ENCODE peak calls at places on chromosomes 7 and 10, in seven cellular contexts. D, L, O, G, Q, E and M are unnamed samples.

GRCh38 chr7:30278386-30278785 is 6.0 kb upstream of the ZNRF2 start:
- ATAC-seq in D (no peak), L (peak), O (peak), G (no peak), Q (no peak), E (peak), M (no peak)

GRCh38 chr7:20407585-20408466 is 77.1 kb downstream of the ITGB8 start:
- ATAC-seq in D (peak), L (peak), O (no peak), G (no peak), Q (no peak), E (peak), M (peak)

GRCh38 chr10:130607386-130607785 is 471.2 kb downstream of the GLRX3 start:
- ATAC-seq in D (no peak), L (no peak), O (no peak), G (no peak), Q (no peak), E (no peak), M (no peak)

GRCh38 chr10:90845726-90846125 is 12.1 kb downstream of the HTR7 start:
- ATAC-seq in D (no peak), L (no peak), O (no peak), G (no peak), Q (no peak), E (no peak), M (no peak)

GRCh38 chr7:2572101-2572842 is 13.5 kb downstream of the IQCE start:
- ATAC-seq in D (peak), L (no peak), O (peak), G (no peak), Q (no peak), E (peak), M (no peak)

GRCh38 chr10:97190452-97190851 is 4.7 kb upstream of the SLIT1 start:
- ATAC-seq in D (no peak), L (no peak), O (no peak), G (no peak), Q (no peak), E (no peak), M (no peak)

GRCh38 chr10:122492955-122493597 is 31.7 kb downstream of the HTRA1 start:
- ATAC-seq in D (peak), L (peak), O (no peak), G (no peak), Q (no peak), E (peak), M (peak)

GRCh38 chr7:133714654-133715053 is 412.5 kb upstream of the LRGUK start:
- ATAC-seq in D (no peak), L (no peak), O (no peak), G (no peak), Q (no peak), E (no peak), M (no peak)

GRCh38 chr7:100171840-100172239 is 3.4 kb upstream of the GAL3ST4 start:
- ATAC-seq in D (no peak), L (no peak), O (no peak), G (no peak), Q (peak), E (no peak), M (no peak)

GRCh38 chr10:11604742-11605650 is 6.5 kb downstream of the USP6NL start:
- ATAC-seq in D (peak), L (peak), O (peak), G (peak), Q (no peak), E (no peak), M (no peak)

GRCh38 chr10:60849762-60850161 is 71.5 kb downstream of the CDK1 start:
- ATAC-seq in D (no peak), L (no peak), O (peak), G (no peak), Q (no peak), E (no peak), M (no peak)

GRCh38 chr10:124211921-124212320 is 118.5 kb upstream of the CHST15 start:
- ATAC-seq in D (no peak), L (no peak), O (no peak), G (no peak), Q (no peak), E (no peak), M (no peak)

GRCh38 chr7:28539289-28539981 is 127.1 kb downstream of the CREB5 start:
- ATAC-seq in D (no peak), L (no peak), O (no peak), G (peak), Q (no peak), E (no peak), M (no peak)

GRCh38 chr10:613217-613616 is 76.3 kb downstream of the DIP2C start:
- ATAC-seq in D (no peak), L (peak), O (no peak), G (no peak), Q (no peak), E (peak), M (peak)

GRCh38 chr7:91263359-91264082 is 712 bp upstream of the FZD1 start:
- ATAC-seq in D (peak), L (peak), O (peak), G (no peak), Q (no peak), E (peak), M (no peak)

GRCh38 chr7:5679741-5680473 is 101.6 kb downstream of the RNF216 start:
- ATAC-seq in D (no peak), L (peak), O (peak), G (peak), Q (no peak), E (peak), M (peak)

GRCh38 chr7:115359119-115359518 is 437.2 kb downstream of the MDFIC start:
- ATAC-seq in D (no peak), L (no peak), O (no peak), G (peak), Q (no peak), E (no peak), M (no peak)

GRCh38 chr10:27258838-27259532 is 18.4 kb upstream of the ACBD5 start:
- ATAC-seq in D (peak), L (peak), O (peak), G (peak), Q (peak), E (peak), M (peak)

GRCh38 chr7:139582130-139582650 is 58.7 kb downstream of the CLEC2L start:
- ATAC-seq in D (no peak), L (no peak), O (no peak), G (no peak), Q (no peak), E (no peak), M (no peak)

GRCh38 chr7:128106840-128107239 is 75.6 kb upstream of the LRRC4 start:
- ATAC-seq in D (no peak), L (no peak), O (no peak), G (no peak), Q (no peak), E (no peak), M (no peak)

GRCh38 chr10:69467928-69468770 is 16.9 kb downstream of the TSPAN15 start:
- ATAC-seq in D (no peak), L (no peak), O (no peak), G (no peak), Q (no peak), E (no peak), M (no peak)

GRCh38 chr10:63241898-63242297 is 108.8 kb downstream of the NRBF2 start:
- ATAC-seq in D (no peak), L (no peak), O (peak), G (peak), Q (no peak), E (no peak), M (no peak)

GRCh38 chr10:70381491-70382421 is 669 bp downstream of the LRRC20 start:
- ATAC-seq in D (peak), L (peak), O (peak), G (peak), Q (peak), E (peak), M (peak)

GRCh38 chr10:109914966-109915365 is 8.3 kb downstream of the XPNPEP1 start:
- ATAC-seq in D (peak), L (peak), O (peak), G (peak), Q (peak), E (peak), M (no peak)

GRCh38 chr7:36663481-36663880 is 60.8 kb downstream of the AOAH start:
- ATAC-seq in D (no peak), L (no peak), O (no peak), G (no peak), Q (no peak), E (no peak), M (no peak)

GRCh38 chr7:136911362-136911761 is 42.9 kb downstream of the CHRM2 start:
- ATAC-seq in D (peak), L (no peak), O (no peak), G (no peak), Q (no peak), E (no peak), M (no peak)

GRCh38 chr7:39085590-39086049 is 107.9 kb downstream of the POU6F2 start:
- ATAC-seq in D (no peak), L (peak), O (no peak), G (no peak), Q (no peak), E (no peak), M (no peak)

GRCh38 chr7:26492816-26493215 is 201.2 kb downstream of the SNX10 start:
- ATAC-seq in D (no peak), L (no peak), O (no peak), G (no peak), Q (no peak), E (no peak), M (no peak)

GRCh38 chr10:83089335-83089734 is 1050.0 kb upstream of the GHITM start:
- ATAC-seq in D (no peak), L (no peak), O (no peak), G (no peak), Q (no peak), E (no peak), M (no peak)

GRCh38 chr10:46540412-46541016 is 15.9 kb downstream of the GPRIN2 start:
- ATAC-seq in D (peak), L (peak), O (no peak), G (no peak), Q (no peak), E (peak), M (no peak)

GRCh38 chr10:108904163-108904878 is 1019.0 kb downstream of the XPNPEP1 start:
- ATAC-seq in D (no peak), L (no peak), O (peak), G (no peak), Q (no peak), E (no peak), M (peak)

GRCh38 chr10:123147635-123148413 is at the start of gene HMX2:
- ATAC-seq in D (no peak), L (no peak), O (no peak), G (peak), Q (peak), E (no peak), M (no peak)

GRCh38 chr7:101960985-101961708 is 143.7 kb downstream of the CUX1 start:
- ATAC-seq in D (no peak), L (no peak), O (peak), G (no peak), Q (no peak), E (no peak), M (no peak)

GRCh38 chr10:72019085-72019876 is 55.1 kb downstream of the CHST3 start:
- ATAC-seq in D (no peak), L (no peak), O (no peak), G (no peak), Q (no peak), E (no peak), M (no peak)

GRCh38 chr10:61023053-61023452 is 79.1 kb upstream of the RHOBTB1 start:
- ATAC-seq in D (no peak), L (no peak), O (peak), G (no peak), Q (no peak), E (no peak), M (no peak)

GRCh38 chr7:79702116-79702515 is 248.6 kb upstream of the MAGI2 start:
- ATAC-seq in D (peak), L (no peak), O (no peak), G (no peak), Q (no peak), E (no peak), M (no peak)

GRCh38 chr10:4333474-4333894 is 492.5 kb upstream of the AKR1E2 start:
- ATAC-seq in D (no peak), L (no peak), O (no peak), G (no peak), Q (no peak), E (no peak), M (no peak)
- H3K4me3 ChIP-seq in D (no peak), L (no peak), O (no peak), G (no peak), Q (no peak), E (no peak), M (no peak)

DNA sequence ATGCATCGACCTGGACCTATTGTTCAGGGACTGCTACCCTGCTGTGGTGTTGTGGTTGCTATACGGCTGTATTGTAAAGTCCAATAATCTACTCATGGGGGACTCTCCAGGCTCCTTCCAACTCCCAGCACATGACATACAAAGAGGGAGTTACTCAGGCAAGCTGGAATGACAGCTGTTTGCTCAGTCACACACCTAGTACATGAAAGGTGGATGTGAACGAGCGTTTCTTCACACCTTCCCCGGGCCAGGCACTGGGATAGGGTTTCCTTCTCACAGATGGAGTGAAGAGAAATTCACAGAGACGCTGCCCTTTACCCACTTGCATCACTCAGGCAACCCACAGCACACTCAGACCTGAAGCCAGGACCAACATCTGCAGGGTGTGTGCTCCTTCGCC is 215.7 kb downstream of the TNS3 start:
- ATAC-seq in D (no peak), L (no peak), O (no peak), G (no peak), Q (peak), E (no peak), M (no peak)
- H3K4me3 ChIP-seq in D (no peak), L (no peak), O (no peak), G (no peak), Q (no peak), E (no peak), M (no peak)

GRCh38 chr10:35353805-35354204 is 17.5 kb downstream of the CCNY start:
- ATAC-seq in D (no peak), L (no peak), O (no peak), G (peak), Q (no peak), E (no peak), M (no peak)
- H3K4me3 ChIP-seq in D (no peak), L (no peak), O (no peak), G (no peak), Q (no peak), E (no peak), M (no peak)

GRCh38 chr10:100731603-100732596 is 13.5 kb upstream of the PAX2 start:
- ATAC-seq in D (no peak), L (no peak), O (no peak), G (peak), Q (peak), E (no peak), M (no peak)

GRCh38 chr10:100729877-100730738 is 15.3 kb upstream of the PAX2 start:
- ATAC-seq in D (no peak), L (no peak), O (no peak), G (no peak), Q (peak), E (no peak), M (no peak)

GRCh38 chr10:100730739-100731602 is 14.4 kb upstream of the PAX2 start:
- ATAC-seq in D (no peak), L (peak), O (peak), G (peak), Q (peak), E (peak), M (no peak)

GRCh38 chr10:100727808-100728207 is 17.6 kb upstream of the PAX2 start:
- ATAC-seq in D (no peak), L (no peak), O (no peak), G (no peak), Q (no peak), E (no peak), M (no peak)

GRCh38 chr10:100728928-100729876 is 16.2 kb upstream of the PAX2 start:
- ATAC-seq in D (peak), L (no peak), O (peak), G (peak), Q (peak), E (peak), M (no peak)
- H3K4me3 ChIP-seq in D (no peak), L (no peak), O (no peak), G (no peak), Q (peak), E (no peak), M (no peak)

DNA sequence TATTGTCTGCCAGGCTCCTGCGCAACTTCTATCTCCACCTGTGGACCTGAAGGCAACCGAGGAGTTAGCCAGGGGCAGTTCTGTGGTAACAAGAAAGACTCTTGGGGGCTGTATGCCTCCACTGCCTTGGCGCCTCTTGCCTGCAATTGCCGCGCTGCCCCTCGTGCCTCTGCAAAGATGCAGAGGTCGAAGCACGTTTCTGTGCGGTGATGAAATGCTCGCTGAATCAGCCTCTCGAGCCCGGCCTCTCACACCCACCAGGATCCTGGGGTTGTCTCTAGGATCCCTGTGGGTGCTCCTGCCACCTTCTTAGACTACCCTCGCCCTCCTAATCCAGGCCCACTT is 468 bp upstream of the LHFPL3 start:
- ATAC-seq in D (no peak), L (no peak), O (no peak), G (no peak), Q (no peak), E (no peak), M (peak)
- H3K4me3 ChIP-seq in D (no peak), L (no peak), O (no peak), G (no peak), Q (no peak), E (no peak), M (peak)